ENCODE peak calls at places on chromosome 13, in seven cellular contexts. P is AG04450, E is PC-3, F is IMR-90, N is endothelial cell of umbilical vein, A is uterus, V is ovary. B is an unnamed sample. For H3K9me3, the result is how much of the 10 kb centered on the place peaks cover.

GRCh38 chr13:30841161-30841560 is 64.9 kb upstream of the MEDAG start:
- DNase-seq in P (no peak), E (no peak), F (peak), N (no peak), A (no peak), V (no peak), B (no peak)

GRCh38 chr13:79805317-79805716 is 324.4 kb downstream of the NDFIP2 start:
- DNase-seq in P (no peak), E (no peak), F (no peak), N (no peak), A (no peak), V (no peak), B (no peak)

GRCh38 chr13:109665781-109666249 is 120.6 kb downstream of the IRS2 start:
- DNase-seq in P (no peak), E (peak), F (no peak), N (no peak), A (no peak), V (no peak), B (no peak)

GRCh38 chr13:66689037-66689619 is 541.0 kb downstream of the PCDH9 start:
- DNase-seq in P (no peak), E (no peak), F (no peak), N (peak), A (no peak), V (no peak), B (no peak)

GRCh38 chr13:42116225-42116624 is 67.8 kb downstream of the DGKH start:
- DNase-seq in P (no peak), E (no peak), F (no peak), N (no peak), A (no peak), V (no peak), B (no peak)

GRCh38 chr13:99758465-99759162 is 213.0 kb downstream of the ZIC5 start:
- DNase-seq in P (no peak), E (no peak), F (no peak), N (no peak), A (no peak), V (no peak), B (no peak)

GRCh38 chr13:37869756-37870488 is at the start of gene TRPC4:
- DNase-seq in P (no peak), E (peak), F (peak), N (peak), A (peak), V (peak), B (peak)

GRCh38 chr13:83765796-83766195 is 116.5 kb downstream of the SLITRK1 start:
- DNase-seq in P (no peak), E (no peak), F (no peak), N (no peak), A (no peak), V (no peak), B (no peak)

GRCh38 chr13:54733639-54734038 is 1705.0 kb downstream of the OLFM4 start:
- DNase-seq in P (no peak), E (no peak), F (no peak), N (no peak), A (no peak), V (no peak), B (no peak)

GRCh38 chr13:44744880-44745633 is 168.9 kb upstream of the TSC22D1 start:
- DNase-seq in P (no peak), E (no peak), F (no peak), N (no peak), A (no peak), V (no peak), B (no peak)

GRCh38 chr13:111122056-111122455 is 6.9 kb downstream of the ARHGEF7 start:
- DNase-seq in P (peak), E (no peak), F (peak), N (no peak), A (no peak), V (no peak), B (no peak)
- H3K27ac ChIP-seq in P (no peak), E (no peak), F (no peak), N (no peak), A (no peak), V (no peak), B (no peak)

GRCh38 chr13:97272526-97272925 is 50.4 kb downstream of the MBNL2 start:
- DNase-seq in P (no peak), E (no peak), F (no peak), N (no peak), A (no peak), V (no peak), B (no peak)

GRCh38 chr13:97275265-97275664 is 53.1 kb downstream of the MBNL2 start:
- DNase-seq in P (no peak), E (peak), F (peak), N (peak), A (no peak), V (no peak), B (no peak)

GRCh38 chr13:97275775-97276501 is 53.8 kb downstream of the MBNL2 start:
- DNase-seq in P (no peak), E (no peak), F (no peak), N (no peak), A (no peak), V (no peak), B (no peak)

GRCh38 chr13:97274782-97275252 is 52.7 kb downstream of the MBNL2 start:
- DNase-seq in P (no peak), E (peak), F (peak), N (peak), A (no peak), V (no peak), B (no peak)

GRCh38 chr13:97273341-97273831 is 51.3 kb downstream of the MBNL2 start:
- DNase-seq in P (no peak), E (no peak), F (no peak), N (no peak), A (no peak), V (no peak), B (no peak)
- TF ChIP-seq CTCF in P (no peak), E (no peak), F (no peak), N (no peak), A (no peak), V (no peak), B (no peak)

GRCh38 chr13:75514080-75515040 is 23.3 kb downstream of the COMMD6 start:
- DNase-seq in P (no peak), E (no peak), F (peak), N (no peak), A (no peak), V (no peak), B (no peak)
- H3K9me3 ChIP-seq in P (under half), E (under half), F (under half), N (under half), A (under half), V (under half), B (under half)

GRCh38 chr13:49218493-49219051 is 1.6 kb upstream of the MLNR start:
- DNase-seq in P (no peak), E (no peak), F (peak), N (no peak), A (no peak), V (no peak), B (no peak)

GRCh38 chr13:49220035-49220855 is at the start of gene MLNR:
- DNase-seq in P (no peak), E (no peak), F (no peak), N (peak), A (no peak), V (no peak), B (no peak)

GRCh38 chr13:49217962-49218492 is 2.1 kb upstream of the MLNR start:
- DNase-seq in P (no peak), E (no peak), F (no peak), N (no peak), A (no peak), V (no peak), B (no peak)

GRCh38 chr13:49220856-49221614 is 897 bp downstream of the MLNR start:
- DNase-seq in P (no peak), E (no peak), F (peak), N (no peak), A (no peak), V (no peak), B (no peak)

DNA sequence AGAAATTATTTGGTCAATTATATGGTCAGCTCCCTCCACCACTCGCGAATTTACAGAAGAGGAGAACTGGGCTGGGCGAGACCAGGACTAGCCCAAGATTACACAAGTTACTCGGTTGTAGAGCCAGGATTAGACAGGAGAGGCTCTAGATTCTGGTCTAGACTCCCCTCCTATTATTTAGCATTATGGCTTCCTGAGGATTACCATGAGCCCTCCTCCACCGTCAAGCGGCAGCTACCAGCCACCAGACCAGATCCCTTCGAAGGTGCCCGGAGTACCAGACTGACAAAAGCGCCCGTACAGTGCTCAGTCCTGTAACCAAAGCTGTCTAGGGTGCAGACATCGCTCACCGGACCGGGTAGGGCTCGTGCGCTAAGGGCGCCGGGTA is 497 bp upstream of the MLNR start:
- DNase-seq in P (no peak), E (no peak), F (no peak), N (peak), A (no peak), V (no peak), B (no peak)
- H3K27ac ChIP-seq in P (no peak), E (no peak), F (no peak), N (no peak), A (no peak), V (no peak), B (no peak)

DNA sequence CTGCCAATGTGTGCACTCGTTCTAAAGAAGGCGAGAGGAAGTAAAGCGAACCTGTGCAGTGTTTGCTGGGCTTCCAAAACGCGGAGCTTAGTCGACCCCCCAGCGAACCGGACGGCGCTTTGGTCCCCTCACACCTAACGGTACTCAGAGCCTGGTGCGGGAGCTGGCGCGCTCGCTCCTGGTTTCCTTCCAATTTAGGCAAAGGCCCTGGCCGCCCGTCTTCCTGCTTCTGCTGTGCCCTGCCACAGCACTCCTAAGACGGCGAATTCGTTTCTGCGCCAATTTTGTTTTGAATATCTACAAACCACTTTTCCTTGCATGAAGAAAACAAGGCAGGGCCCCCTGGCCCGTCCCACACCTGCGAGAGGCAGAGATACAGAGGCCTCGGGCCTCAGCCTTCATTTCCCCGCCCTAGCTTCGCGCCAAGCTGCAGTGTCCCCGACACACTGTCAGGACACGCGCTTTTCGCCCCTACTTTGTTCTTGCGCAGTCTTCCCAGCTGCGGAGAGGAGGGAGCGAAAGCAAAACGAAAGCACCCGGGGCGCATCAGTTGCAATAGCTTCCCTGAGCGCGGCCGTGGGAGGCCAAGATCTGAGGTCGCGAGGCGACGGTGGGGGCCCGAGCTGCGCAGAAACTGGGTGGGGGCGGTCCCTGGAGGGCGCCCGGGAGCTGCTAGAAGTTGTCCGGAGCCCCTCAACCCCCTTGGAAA is 111.9 kb downstream of the KCNRG start:
- DNase-seq in P (no peak), E (no peak), F (peak), N (no peak), A (peak), V (peak), B (peak)
- TF ChIP-seq CTCF in P (no peak), E (no peak), F (no peak), N (no peak), A (no peak), V (no peak), B (no peak)

B was measured in left ventricle myocardium inferior.